ENCODE peak calls at places on chromosomes 12 and 14, in five cellular contexts. Q is stimulated activated CD8-positive, alpha-beta memory T cell treated with anti-CD3 and anti-CD28 coated beads, Interleukin-7, amount 100 ng/mL, for 24 hours; I is neuronal stem cell; E is stimulated activated CD4-positive, alpha-beta T cell treated with anti-CD3 and anti-CD28 coated beads, Interleukin-15, amount 100 ng/mL, for 48 hours; T is COR-L47. K is an unnamed sample.

GRCh38 chr12:88057994-88058718 is 29.0 kb upstream of the C12orf50 start:
- DNase-seq in Q (no peak), E (no peak), I (no peak), T (no peak), K (no peak)

GRCh38 chr14:53190938-53191337 is 37.8 kb upstream of the DDHD1 start:
- DNase-seq in E (peak; percentile 72), T (no peak), Q (peak; percentile 29), I (no peak), K (no peak)

GRCh38 chr12:110555509-110556406 is 27.4 kb downstream of the PPTC7 start:
- DNase-seq in E (no peak), T (no peak), I (no peak), Q (no peak), K (no peak)

GRCh38 chr12:92978607-92979006 is 49.5 kb upstream of the EEA1 start:
- DNase-seq in I (no peak), T (no peak), Q (no peak), E (no peak), K (no peak)

GRCh38 chr12:69570545-69571399 is 14.5 kb upstream of the CCT2 start:
- DNase-seq in I (peak; percentile 39), T (peak; percentile 69), Q (peak; percentile 8), E (no peak), K (peak; percentile 63)

GRCh38 chr12:105100207-105100985 is 7.1 kb upstream of the WASHC4 start:
- DNase-seq in T (no peak), Q (no peak), I (no peak), E (no peak), K (no peak)

GRCh38 chr12:39395866-39396265 is 47.1 kb downstream of the KIF21A start:
- DNase-seq in T (no peak), Q (no peak), I (no peak), E (no peak), K (peak; percentile 40)

GRCh38 chr14:60093606-60094005 is 1.9 kb downstream of the PCNX4 start:
- DNase-seq in I (no peak), Q (no peak), E (no peak), T (no peak), K (no peak)

GRCh38 chr12:67991158-67991557 is 1.9 kb downstream of the IFNG-AS1 start:
- DNase-seq in I (no peak), T (no peak), Q (no peak), E (no peak), K (no peak)

GRCh38 chr14:49677643-49678042 is 10.4 kb downstream of the POLE2 start:
- DNase-seq in T (no peak), E (no peak), I (no peak), Q (no peak), K (no peak)

GRCh38 chr12:3161861-3162260 is 84.7 kb downstream of the TSPAN9 start:
- DNase-seq in Q (no peak), E (no peak), I (no peak), T (no peak), K (peak; percentile 69)

GRCh38 chr12:1457901-1458300 is 136.5 kb downstream of the FBXL14 start:
- DNase-seq in E (no peak), Q (no peak), T (no peak), I (no peak), K (no peak)

GRCh38 chr14:63993992-63994391 is 141.2 kb downstream of the SYNE2 start:
- DNase-seq in E (no peak), I (no peak), Q (no peak), T (no peak), K (no peak)

GRCh38 chr12:13173537-13173936 is 23.0 kb upstream of the EMP1 start:
- DNase-seq in T (no peak), I (no peak), Q (no peak), E (peak; percentile 28), K (peak; percentile 40)

GRCh38 chr14:23174266-23174665 is 9.2 kb downstream of the SLC7A8 start:
- DNase-seq in T (no peak), Q (no peak), E (no peak), I (no peak), K (no peak)

GRCh38 chr12:105561981-105562726 is 231.7 kb downstream of the C12orf75 start:
- DNase-seq in Q (no peak), T (no peak), I (no peak), E (no peak), K (peak; percentile 76)

GRCh38 chr12:26126340-26127284 is 1.8 kb upstream of the BHLHE41 start:
- DNase-seq in Q (no peak), E (no peak), T (no peak), I (peak; percentile 80), K (peak; percentile 85)

GRCh38 chr14:30943694-30944093 is 69.3 kb downstream of the COCH start:
- DNase-seq in I (no peak), Q (no peak), T (no peak), E (no peak), K (no peak)

K was measured in ELF-1.